ENCODE peak calls at places on chromosome 9, in ten cellular contexts. E, Q, M, J, A, L, O, R, G and N are unnamed samples. For H3K4me1, the result is how much of the 10 kb centered on the place peaks cover.

GRCh38 chr9:113828211-113828610 is 47.9 kb upstream of the ZNF618 start:
- DNase-seq in E (no peak), Q (no peak), M (no peak), J (no peak), A (peak), L (no peak), O (no peak), R (no peak), G (no peak), N (no peak)

GRCh38 chr9:133468374-133468773 is 8.6 kb downstream of the CACFD1 start:
- DNase-seq in E (no peak), Q (no peak), M (no peak), J (no peak), A (no peak), L (no peak), O (no peak), R (no peak), G (no peak), N (no peak)

GRCh38 chr9:121651295-121652036 is at the start of gene DAB2IP:
- DNase-seq in E (no peak), Q (peak), M (peak), J (peak), A (peak), L (peak), O (no peak), R (peak), G (peak), N (peak)

GRCh38 chr9:85569988-85570387 is 171.8 kb downstream of the AGTPBP1 start:
- DNase-seq in E (no peak), Q (no peak), M (no peak), J (no peak), A (peak), L (no peak), O (no peak), R (no peak), G (no peak), N (no peak)

GRCh38 chr9:96040591-96041461 is 165.3 kb downstream of the ERCC6L2 start:
- DNase-seq in E (no peak), Q (no peak), M (no peak), J (no peak), A (peak), L (no peak), O (no peak), R (no peak), G (peak), N (no peak)

GRCh38 chr9:76216161-76216649 is 178.0 kb downstream of the RFK start:
- DNase-seq in E (no peak), Q (no peak), M (no peak), J (no peak), A (peak), L (no peak), O (no peak), R (no peak), G (no peak), N (no peak)

GRCh38 chr9:96450613-96451544 is 910 bp downstream of the HABP4 start:
- DNase-seq in E (no peak), Q (no peak), M (peak), J (peak), A (peak), L (peak), O (peak), R (no peak), G (peak), N (peak)

GRCh38 chr9:86529496-86530275 is 175.5 kb upstream of the TUT7 start:
- DNase-seq in E (no peak), Q (no peak), M (no peak), J (no peak), A (no peak), L (no peak), O (no peak), R (no peak), G (no peak), N (no peak)

GRCh38 chr9:110820378-110820777 is 151.8 kb downstream of the MUSK start:
- DNase-seq in E (no peak), Q (no peak), M (no peak), J (no peak), A (no peak), L (no peak), O (no peak), R (no peak), G (no peak), N (no peak)

GRCh38 chr9:130239741-130240241 is 25.8 kb upstream of the HMCN2 start:
- DNase-seq in E (no peak), Q (no peak), M (no peak), J (peak), A (peak), L (no peak), O (no peak), R (peak), G (no peak), N (peak)

GRCh38 chr9:26540094-26540493 is 352.5 kb downstream of the CAAP1 start:
- DNase-seq in E (no peak), Q (no peak), M (no peak), J (no peak), A (no peak), L (no peak), O (no peak), R (no peak), G (no peak), N (no peak)

GRCh38 chr9:38062106-38062497 is 6.9 kb downstream of the SHB start:
- DNase-seq in E (no peak), Q (no peak), M (no peak), J (no peak), A (no peak), L (no peak), O (no peak), R (no peak), G (no peak), N (no peak)

GRCh38 chr9:116390306-116391228 is 237.0 kb downstream of the PAPPA start:
- DNase-seq in E (no peak), Q (no peak), M (no peak), J (no peak), A (no peak), L (no peak), O (no peak), R (no peak), G (no peak), N (no peak)

GRCh38 chr9:113519401-113520108 is 56.0 kb downstream of the RGS3 start:
- DNase-seq in E (no peak), Q (no peak), M (no peak), J (no peak), A (peak), L (no peak), O (no peak), R (no peak), G (peak), N (peak)

GRCh38 chr9:116345817-116346216 is 192.2 kb downstream of the PAPPA start:
- DNase-seq in E (no peak), Q (no peak), M (no peak), J (no peak), A (no peak), L (no peak), O (no peak), R (no peak), G (no peak), N (no peak)

GRCh38 chr9:2418619-2419018 is 203.0 kb upstream of the VLDLR start:
- DNase-seq in E (no peak), Q (no peak), M (no peak), J (peak), A (peak), L (peak), O (no peak), R (no peak), G (no peak), N (no peak)

GRCh38 chr9:82011133-82011532 is 22.6 kb downstream of the SPATA31D1 start:
- DNase-seq in E (no peak), Q (no peak), M (no peak), J (no peak), A (no peak), L (no peak), O (no peak), R (no peak), G (no peak), N (no peak)

GRCh38 chr9:22815246-22815645 is 368.6 kb downstream of the DMRTA1 start:
- DNase-seq in E (no peak), Q (no peak), M (no peak), J (no peak), A (no peak), L (no peak), O (no peak), R (no peak), G (no peak), N (no peak)

GRCh38 chr9:123611228-123611627 is 255.2 kb downstream of the CRB2 start:
- DNase-seq in E (no peak), Q (no peak), M (no peak), J (no peak), A (no peak), L (no peak), O (no peak), R (no peak), G (no peak), N (no peak)

GRCh38 chr9:754150-754931 is 87.2 kb upstream of the DMRT1 start:
- DNase-seq in E (no peak), Q (no peak), M (no peak), J (no peak), A (no peak), L (no peak), O (no peak), R (no peak), G (no peak), N (no peak)

GRCh38 chr9:82035332-82035731 is 46.8 kb downstream of the SPATA31D1 start:
- DNase-seq in E (no peak), Q (no peak), M (no peak), J (no peak), A (peak), L (no peak), O (no peak), R (no peak), G (no peak), N (no peak)

GRCh38 chr9:134221273-134222017 is 57.1 kb upstream of the RNU6ATAC start:
- DNase-seq in E (peak), Q (no peak), M (peak), J (no peak), A (no peak), L (peak), O (peak), R (peak), G (peak), N (no peak)

GRCh38 chr9:8270235-8270634 is 470.7 kb upstream of the DMAC1 start:
- DNase-seq in E (no peak), Q (no peak), M (no peak), J (no peak), A (no peak), L (no peak), O (no peak), R (no peak), G (no peak), N (no peak)

GRCh38 chr9:85547574-85547973 is 194.2 kb downstream of the AGTPBP1 start:
- DNase-seq in E (no peak), Q (no peak), M (no peak), J (no peak), A (no peak), L (no peak), O (no peak), R (no peak), G (no peak), N (no peak)

GRCh38 chr9:19551124-19551929 is 142.5 kb downstream of the ACER2 start:
- DNase-seq in E (no peak), Q (no peak), M (no peak), J (peak), A (no peak), L (no peak), O (no peak), R (no peak), G (peak), N (no peak)

DNA sequence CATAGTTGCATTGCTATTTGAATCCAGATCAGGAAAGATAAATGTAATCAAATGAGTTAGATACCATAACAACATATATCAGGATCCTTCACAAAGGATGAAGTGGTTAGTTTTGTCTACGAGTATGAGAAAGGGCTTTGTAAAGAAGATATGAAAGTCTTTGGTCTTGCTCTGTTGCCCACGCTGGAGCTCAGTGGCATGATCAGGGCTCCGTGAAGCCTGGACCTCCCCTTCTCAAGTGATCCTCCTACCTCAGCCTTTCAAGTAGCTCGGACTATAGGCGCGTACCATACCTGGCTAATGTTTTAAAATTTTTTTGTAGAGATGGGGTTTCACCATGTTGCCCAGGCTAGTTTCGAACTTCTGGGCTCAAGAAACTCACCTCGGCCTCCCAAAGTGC is 1.8 kb downstream of the SMC5 start:
- DNase-seq in E (no peak), Q (no peak), M (no peak), J (no peak), A (no peak), L (no peak), O (peak), R (no peak), G (no peak), N (peak)
- H3K4me1 ChIP-seq in E (half or more), Q (under half), M (half or more), J (under half), A (under half), L (under half), O (under half), R (under half), G (half or more), N (under half)

GRCh38 chr9:35515766-35516165 is 25.9 kb downstream of the RUSC2 start:
- DNase-seq in E (peak), Q (no peak), M (no peak), J (no peak), A (peak), L (no peak), O (no peak), R (no peak), G (no peak), N (no peak)
- H3K4me1 ChIP-seq in E (half or more), Q (under half), M (half or more), J (under half), A (under half), L (under half), O (under half), R (under half), G (half or more), N (under half)

GRCh38 chr9:91810286-91810905 is 139.6 kb downstream of the ROR2 start:
- DNase-seq in E (no peak), Q (no peak), M (no peak), J (peak), A (no peak), L (no peak), O (no peak), R (peak), G (no peak), N (no peak)
- H3K4me1 ChIP-seq in E (under half), Q (under half), M (under half), J (under half), A (under half), L (under half), O (under half), R (under half), G (under half), N (under half)

GRCh38 chr9:126411225-126411947 is 84.8 kb downstream of the MVB12B start:
- DNase-seq in E (no peak), Q (no peak), M (no peak), J (no peak), A (peak), L (no peak), O (peak), R (peak), G (no peak), N (no peak)
- H3K4me1 ChIP-seq in E (under half), Q (under half), M (under half), J (under half), A (under half), L (under half), O (under half), R (under half), G (under half), N (under half)

GRCh38 chr9:34123682-34124081 is 2.8 kb downstream of the DCAF12 start:
- DNase-seq in E (peak), Q (no peak), M (no peak), J (no peak), A (no peak), L (no peak), O (peak), R (no peak), G (peak), N (peak)
- H3K4me1 ChIP-seq in E (half or more), Q (under half), M (under half), J (under half), A (under half), L (under half), O (under half), R (under half), G (under half), N (under half)

GRCh38 chr9:98986866-98987653 is 43.4 kb downstream of the COL15A1 start:
- DNase-seq in E (no peak), Q (peak), M (peak), J (peak), A (no peak), L (no peak), O (no peak), R (no peak), G (no peak), N (no peak)

GRCh38 chr9:98992885-98993569 is 49.3 kb downstream of the COL15A1 start:
- DNase-seq in E (no peak), Q (no peak), M (no peak), J (peak), A (no peak), L (no peak), O (no peak), R (no peak), G (no peak), N (no peak)

GRCh38 chr9:98990181-98990870 is 46.6 kb downstream of the COL15A1 start:
- DNase-seq in E (no peak), Q (no peak), M (no peak), J (peak), A (no peak), L (no peak), O (no peak), R (no peak), G (no peak), N (no peak)

GRCh38 chr9:98991981-98992884 is 48.5 kb downstream of the COL15A1 start:
- DNase-seq in E (no peak), Q (no peak), M (no peak), J (peak), A (no peak), L (no peak), O (no peak), R (no peak), G (no peak), N (no peak)

GRCh38 chr9:98989036-98990000 is 45.6 kb downstream of the COL15A1 start:
- DNase-seq in E (no peak), Q (peak), M (peak), J (peak), A (peak), L (no peak), O (peak), R (no peak), G (peak), N (no peak)
- H3K4me1 ChIP-seq in E (under half), Q (under half), M (half or more), J (under half), A (under half), L (under half), O (under half), R (under half), G (under half), N (under half)

GRCh38 chr9:83509372-83509771 is 28.8 kb downstream of the FRMD3 start:
- DNase-seq in E (no peak), Q (no peak), M (no peak), J (peak), A (peak), L (no peak), O (no peak), R (no peak), G (no peak), N (no peak)

GRCh38 chr9:83511051-83511450 is 27.1 kb downstream of the FRMD3 start:
- DNase-seq in E (no peak), Q (no peak), M (no peak), J (no peak), A (peak), L (no peak), O (no peak), R (no peak), G (no peak), N (no peak)

GRCh38 chr9:83520292-83520691 is 17.9 kb downstream of the FRMD3 start:
- DNase-seq in E (no peak), Q (no peak), M (no peak), J (no peak), A (no peak), L (no peak), O (no peak), R (no peak), G (no peak), N (no peak)

GRCh38 chr9:83512621-83513020 is 25.6 kb downstream of the FRMD3 start:
- DNase-seq in E (no peak), Q (no peak), M (no peak), J (no peak), A (no peak), L (no peak), O (no peak), R (no peak), G (no peak), N (no peak)

DNA sequence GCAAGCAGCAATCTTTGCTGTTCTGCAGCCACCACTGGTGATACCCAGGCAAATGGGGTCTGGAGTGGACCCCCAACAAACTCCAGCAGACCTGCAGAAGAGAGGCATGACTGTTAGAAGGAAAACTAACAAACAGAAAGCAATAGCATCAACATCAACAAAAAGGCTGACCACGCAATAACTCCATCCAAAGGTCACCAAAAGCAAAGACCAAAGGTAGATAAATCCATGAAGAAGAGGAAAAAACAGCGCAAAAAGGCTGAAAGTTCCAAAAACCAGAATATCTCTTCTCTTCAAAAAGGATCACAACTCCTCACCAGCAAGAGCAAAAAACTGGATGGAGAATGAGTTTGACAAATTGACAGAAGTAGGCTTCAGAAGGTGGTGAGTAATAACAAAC is 23.4 kb downstream of the FRMD3 start:
- DNase-seq in E (no peak), Q (no peak), M (no peak), J (no peak), A (no peak), L (no peak), O (no peak), R (no peak), G (no peak), N (no peak)
- H3K4me1 ChIP-seq in E (under half), Q (under half), M (under half), J (under half), A (under half), L (under half), O (under half), R (under half), G (under half), N (under half)

DNA sequence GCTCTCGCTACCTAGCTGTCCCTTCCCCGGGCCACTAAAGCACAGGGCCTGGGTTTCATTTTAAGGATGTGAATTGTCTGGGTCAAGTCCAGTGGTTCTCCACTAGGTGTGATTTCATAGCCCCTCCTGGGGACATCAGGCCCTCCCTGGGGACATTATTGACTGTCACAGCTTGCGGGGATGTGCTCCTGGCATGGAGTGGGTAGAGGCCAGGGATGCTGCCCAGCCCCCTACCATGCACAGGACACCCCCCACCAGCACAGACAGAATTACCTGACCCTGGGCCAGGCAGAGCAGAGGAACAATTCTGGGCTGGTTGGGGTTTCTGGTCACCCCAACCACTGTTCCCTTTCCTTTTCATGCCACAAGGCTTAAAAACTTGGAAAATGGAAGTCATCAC is 4.1 kb downstream of the FAM78A start:
- DNase-seq in E (no peak), Q (no peak), M (no peak), J (no peak), A (no peak), L (no peak), O (peak), R (no peak), G (no peak), N (no peak)
- H3K4me1 ChIP-seq in E (half or more), Q (under half), M (half or more), J (under half), A (under half), L (under half), O (half or more), R (under half), G (under half), N (under half)

GRCh38 chr9:127860260-127860659 is 5.8 kb upstream of the ENG start:
- DNase-seq in E (no peak), Q (no peak), M (peak), J (no peak), A (no peak), L (peak), O (no peak), R (no peak), G (peak), N (no peak)
- H3K4me1 ChIP-seq in E (half or more), Q (under half), M (half or more), J (under half), A (under half), L (under half), O (under half), R (under half), G (under half), N (under half)

DNA sequence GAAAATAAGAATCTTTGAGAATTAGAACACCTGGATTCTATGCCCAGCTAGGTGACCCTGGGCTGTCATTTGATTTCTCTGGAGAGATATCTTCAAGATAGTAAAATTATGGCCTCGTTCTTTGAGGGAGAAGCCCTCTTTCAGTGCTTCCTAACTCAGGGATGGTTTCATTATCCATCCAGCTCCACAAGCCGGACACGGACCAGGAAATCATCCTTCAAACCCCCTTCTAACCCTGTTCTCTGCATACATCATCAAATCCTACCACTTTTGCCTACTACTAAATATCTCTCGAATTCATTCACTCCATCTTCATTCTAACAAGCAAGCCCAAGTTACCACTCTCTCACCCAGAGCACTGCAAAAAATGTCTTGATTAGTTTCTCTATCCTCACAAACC is 57.2 kb downstream of the MAPKAP1 start:
- DNase-seq in E (no peak), Q (no peak), M (no peak), J (no peak), A (no peak), L (no peak), O (no peak), R (no peak), G (no peak), N (no peak)
- H3K4me1 ChIP-seq in E (under half), Q (under half), M (under half), J (under half), A (under half), L (under half), O (under half), R (under half), G (under half), N (under half)